ENCODE peak calls at places on chromosome 11, in five cellular contexts. K is kidney epithelial cell, F is IMR-90, W is ovary, R is heart left ventricle. G is an unnamed sample.

GRCh38 chr11:35944503-35945136 is 758 bp downstream of the LDLRAD3 start:
- DNase-seq in K (no peak), F (no peak), W (peak), R (no peak), G (no peak)

GRCh38 chr11:79055866-79056632 is 384.8 kb downstream of the TENM4 start:
- DNase-seq in K (no peak), F (peak), W (no peak), R (peak), G (peak)

GRCh38 chr11:66235141-66235540 is 33.3 kb upstream of the RAB1B start:
- DNase-seq in K (no peak), F (no peak), W (no peak), R (no peak), G (no peak)

GRCh38 chr11:8317164-8317563 is 53.5 kb upstream of the LMO1 start:
- DNase-seq in K (no peak), F (peak), W (no peak), R (no peak), G (peak)

GRCh38 chr11:121451982-121452608 is at the start of gene SORL1:
- DNase-seq in K (no peak), F (peak), W (peak), R (peak), G (peak)

GRCh38 chr11:119316729-119317591 is at the start of gene MCAM:
- DNase-seq in K (no peak), F (peak), W (no peak), R (peak), G (no peak)

GRCh38 chr11:130550160-130550559 is 101.7 kb downstream of the ADAMTS15 start:
- DNase-seq in K (no peak), F (no peak), W (no peak), R (no peak), G (no peak)

GRCh38 chr11:15911377-15912044 is 444.8 kb downstream of the SOX6 start:
- DNase-seq in K (no peak), F (peak), W (peak), R (peak), G (peak)

GRCh38 chr11:11946180-11946579 is 62.2 kb downstream of the DKK3 start:
- DNase-seq in K (no peak), F (peak), W (no peak), R (no peak), G (no peak)

GRCh38 chr11:76783901-76784813 is 1.0 kb downstream of the TSKU start:
- DNase-seq in K (no peak), F (peak), W (peak), R (peak), G (peak)

GRCh38 chr11:73367482-73368024 is 8.6 kb upstream of the RELT start:
- DNase-seq in K (no peak), F (no peak), W (no peak), R (no peak), G (no peak)

GRCh38 chr11:134541355-134541754 is 129.3 kb upstream of the B3GAT1 start:
- DNase-seq in K (no peak), F (no peak), W (no peak), R (no peak), G (no peak)

GRCh38 chr11:43943931-43944751 is 1.7 kb downstream of the C11orf96 start:
- DNase-seq in K (no peak), F (peak), W (peak), R (no peak), G (no peak)

GRCh38 chr11:43942651-43943356 is 367 bp downstream of the C11orf96 start:
- DNase-seq in K (no peak), F (peak), W (peak), R (no peak), G (no peak)

GRCh38 chr11:43947003-43947500 is 4.6 kb downstream of the C11orf96 start:
- DNase-seq in K (no peak), F (peak), W (peak), R (peak), G (no peak)

GRCh38 chr11:43943357-43943930 is 1.0 kb downstream of the C11orf96 start:
- DNase-seq in K (no peak), F (peak), W (peak), R (no peak), G (no peak)

GRCh38 chr11:43944761-43945311 is 2.4 kb downstream of the C11orf96 start:
- DNase-seq in K (no peak), F (peak), W (peak), R (peak), G (peak)
- H3K4me3 ChIP-seq in K (no peak), F (no peak), W (peak), R (peak), G (no peak)

DNA sequence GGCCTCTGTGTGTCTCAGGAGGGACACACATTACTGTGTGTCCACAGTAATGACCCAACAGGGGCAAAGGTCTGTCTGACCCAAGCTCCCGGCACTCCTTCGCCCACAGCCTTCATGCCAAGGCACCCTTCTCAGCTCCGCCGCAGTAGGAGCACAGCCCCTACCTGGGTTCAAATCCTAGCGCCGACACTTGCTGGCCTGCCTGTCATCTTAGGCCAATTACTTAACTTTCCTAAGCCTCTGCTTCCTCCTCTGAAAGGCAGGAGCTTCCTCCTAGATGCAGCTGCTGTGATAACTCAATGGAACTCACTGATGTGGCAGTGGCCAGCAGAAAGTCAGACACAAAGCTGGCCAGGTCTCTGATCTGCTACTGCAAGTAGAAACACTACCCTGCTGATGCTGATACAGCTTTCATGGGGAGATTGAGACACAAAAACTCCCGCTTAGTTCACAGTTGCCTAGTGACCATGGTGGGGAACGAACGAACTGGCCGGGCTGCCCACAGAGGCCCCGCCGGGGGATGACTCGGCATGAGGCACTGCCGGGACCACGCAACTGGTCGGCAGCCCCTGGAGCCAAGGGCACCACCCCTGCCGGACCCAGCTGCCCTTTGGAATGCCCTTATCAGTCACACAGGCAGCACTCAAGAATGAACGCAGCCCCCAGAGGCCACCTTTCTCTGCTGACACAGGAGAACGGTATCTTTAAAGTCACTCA is 8.1 kb downstream of the EHD1 start:
- DNase-seq in K (no peak), F (peak), W (no peak), R (peak), G (peak)
- H3K4me3 ChIP-seq in K (no peak), F (no peak), W (no peak), R (peak), G (peak)

DNA sequence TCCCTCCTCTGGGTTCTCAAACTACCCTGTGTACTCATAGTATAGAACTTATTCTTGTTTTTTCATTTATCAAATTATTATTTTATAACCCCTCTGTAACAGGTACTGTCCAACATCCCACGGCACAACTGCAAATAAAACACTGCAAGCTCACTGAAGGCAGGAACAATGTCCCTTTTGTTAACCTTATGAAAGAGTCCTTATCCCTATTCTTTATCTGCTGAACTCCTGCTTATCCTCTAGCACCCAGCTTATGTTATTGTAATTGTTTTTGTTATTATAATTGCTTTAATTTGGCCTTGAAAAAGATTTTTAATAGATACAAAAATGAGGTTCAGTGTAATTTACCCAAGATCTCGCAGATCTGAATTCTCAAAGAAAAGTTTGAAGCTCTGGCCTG is 130.4 kb downstream of the MSANTD4 start:
- DNase-seq in K (no peak), F (no peak), W (no peak), R (no peak), G (no peak)
- H3K4me3 ChIP-seq in K (no peak), F (no peak), W (no peak), R (no peak), G (no peak)

DNA sequence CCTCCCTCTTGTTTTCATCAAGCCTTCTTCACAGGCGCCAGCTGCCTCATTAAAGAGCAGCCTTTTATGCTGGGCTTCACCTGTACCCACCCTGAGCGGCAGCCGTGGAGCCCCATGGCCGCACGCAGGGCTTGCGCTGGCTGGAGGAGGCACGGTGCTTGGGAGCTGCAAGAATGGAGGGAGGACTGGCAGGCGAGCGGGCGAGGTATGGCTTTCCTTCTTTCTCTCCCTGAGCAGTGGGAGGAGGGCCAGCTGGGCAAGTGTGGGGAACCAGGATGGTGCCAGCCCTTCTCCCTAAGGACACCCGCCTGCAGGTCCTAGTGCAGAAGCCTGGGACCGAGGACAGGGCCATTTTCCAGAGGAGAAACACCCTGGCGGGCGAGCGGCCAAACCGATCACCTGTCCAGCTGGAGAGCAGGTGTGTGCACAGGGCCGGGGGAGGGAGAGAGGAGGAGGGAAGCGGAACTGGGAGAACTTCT is 70.8 kb downstream of the FLI1 start:
- DNase-seq in K (no peak), F (no peak), W (no peak), R (no peak), G (no peak)
- H3K4me3 ChIP-seq in K (no peak), F (no peak), W (no peak), R (no peak), G (no peak)

GRCh38 chr11:88521354-88522310 is 184.1 kb upstream of the CTSC start:
- DNase-seq in K (no peak), F (peak), W (no peak), R (no peak), G (no peak)

GRCh38 chr11:88522624-88523361 is 185.3 kb upstream of the CTSC start:
- DNase-seq in K (no peak), F (no peak), W (no peak), R (no peak), G (peak)

GRCh38 chr11:88520391-88520790 is 182.9 kb upstream of the CTSC start:
- DNase-seq in K (no peak), F (peak), W (no peak), R (no peak), G (peak)

GRCh38 chr11:88529426-88529825 is 191.9 kb upstream of the CTSC start:
- DNase-seq in K (no peak), F (no peak), W (no peak), R (no peak), G (no peak)

GRCh38 chr11:88523362-88524028 is 186.0 kb upstream of the CTSC start:
- DNase-seq in K (no peak), F (peak), W (no peak), R (no peak), G (peak)
- H3K4me3 ChIP-seq in K (no peak), F (no peak), W (no peak), R (no peak), G (no peak)

GRCh38 chr11:69078930-69079607 is 30.3 kb downstream of the TPCN2 start:
- DNase-seq in K (no peak), F (no peak), W (no peak), R (no peak), G (no peak)
- H3K4me3 ChIP-seq in K (no peak), F (no peak), W (no peak), R (no peak), G (no peak)